ENCODE peak calls at places on chromosome 18, in seven cellular contexts. One of them, this sample, is unnamed.

GRCh38 chr18:45012286-45012685 is 331.6 kb downstream of the SETBP1 start:
- DNase-seq in mucosa of gallbladder: no peak
- DNase-seq in skeletal muscle cell: no peak
- DNase-seq in activated T-cell treated with anti-CD3 and anti-CD28 coated beads for 48 hours: no peak
- DNase-seq in sciatic nerve: no peak
- DNase-seq in uterus: no peak
- DNase-seq in lung: no peak
- DNase-seq in this sample: no peak

GRCh38 chr18:75167759-75168211 is 41.2 kb downstream of the PTGR3 start:
- DNase-seq in mucosa of gallbladder: no peak
- DNase-seq in skeletal muscle cell: no peak
- DNase-seq in activated T-cell treated with anti-CD3 and anti-CD28 coated beads for 48 hours: no peak
- DNase-seq in sciatic nerve: no peak
- DNase-seq in uterus: no peak
- DNase-seq in lung: no peak
- DNase-seq in this sample: no peak

GRCh38 chr18:74342416-74343043 is 26.9 kb downstream of the C18orf63 start:
- DNase-seq in mucosa of gallbladder: peak; percentile 54
- DNase-seq in skeletal muscle cell: peak; percentile 27
- DNase-seq in activated T-cell treated with anti-CD3 and anti-CD28 coated beads for 48 hours: no peak
- DNase-seq in sciatic nerve: no peak
- DNase-seq in uterus: peak; percentile 35
- DNase-seq in lung: no peak
- DNase-seq in this sample: no peak

GRCh38 chr18:37590346-37590745 is 24.7 kb upstream of the CELF4 start:
- DNase-seq in mucosa of gallbladder: no peak
- DNase-seq in skeletal muscle cell: no peak
- DNase-seq in activated T-cell treated with anti-CD3 and anti-CD28 coated beads for 48 hours: no peak
- DNase-seq in sciatic nerve: no peak
- DNase-seq in uterus: no peak
- DNase-seq in lung: no peak
- DNase-seq in this sample: no peak

GRCh38 chr18:52617931-52618330 is 277.9 kb downstream of the DCC start:
- DNase-seq in mucosa of gallbladder: no peak
- DNase-seq in skeletal muscle cell: no peak
- DNase-seq in activated T-cell treated with anti-CD3 and anti-CD28 coated beads for 48 hours: no peak
- DNase-seq in sciatic nerve: no peak
- DNase-seq in uterus: no peak
- DNase-seq in lung: no peak
- DNase-seq in this sample: no peak

GRCh38 chr18:30302181-30302580 is 740.4 kb downstream of the DSC3 start:
- DNase-seq in mucosa of gallbladder: no peak
- DNase-seq in skeletal muscle cell: no peak
- DNase-seq in activated T-cell treated with anti-CD3 and anti-CD28 coated beads for 48 hours: no peak
- DNase-seq in sciatic nerve: no peak
- DNase-seq in uterus: no peak
- DNase-seq in lung: no peak
- DNase-seq in this sample: no peak

GRCh38 chr18:13446024-13446423 is 227.5 kb downstream of the LDLRAD4 start:
- DNase-seq in mucosa of gallbladder: no peak
- DNase-seq in skeletal muscle cell: no peak
- DNase-seq in activated T-cell treated with anti-CD3 and anti-CD28 coated beads for 48 hours: no peak
- DNase-seq in sciatic nerve: no peak
- DNase-seq in uterus: no peak
- DNase-seq in lung: no peak
- DNase-seq in this sample: no peak

GRCh38 chr18:58044370-58045264 is 591 bp downstream of the NEDD4L start:
- DNase-seq in mucosa of gallbladder: peak; percentile 19
- DNase-seq in skeletal muscle cell: no peak
- DNase-seq in activated T-cell treated with anti-CD3 and anti-CD28 coated beads for 48 hours: peak; percentile 34
- DNase-seq in sciatic nerve: peak; percentile 70
- DNase-seq in uterus: peak; percentile 29
- DNase-seq in lung: peak; percentile 45
- DNase-seq in this sample: peak; percentile 35

GRCh38 chr18:78363556-78363955 is 616.1 kb upstream of the SALL3 start:
- DNase-seq in mucosa of gallbladder: no peak
- DNase-seq in skeletal muscle cell: no peak
- DNase-seq in activated T-cell treated with anti-CD3 and anti-CD28 coated beads for 48 hours: no peak
- DNase-seq in sciatic nerve: no peak
- DNase-seq in uterus: no peak
- DNase-seq in lung: no peak
- DNase-seq in this sample: no peak

GRCh38 chr18:49230331-49230730 is 230.1 kb downstream of the DYM start:
- DNase-seq in mucosa of gallbladder: no peak
- DNase-seq in skeletal muscle cell: no peak
- DNase-seq in activated T-cell treated with anti-CD3 and anti-CD28 coated beads for 48 hours: no peak
- DNase-seq in sciatic nerve: no peak
- DNase-seq in uterus: no peak
- DNase-seq in lung: no peak
- DNase-seq in this sample: no peak

GRCh38 chr18:57659463-57660102 is 37.9 kb upstream of the NARS1 start:
- DNase-seq in mucosa of gallbladder: no peak
- DNase-seq in skeletal muscle cell: no peak
- DNase-seq in activated T-cell treated with anti-CD3 and anti-CD28 coated beads for 48 hours: no peak
- DNase-seq in sciatic nerve: no peak
- DNase-seq in uterus: no peak
- DNase-seq in lung: no peak
- DNase-seq in this sample: no peak

GRCh38 chr18:36194719-36195315 is 7.5 kb downstream of the MOCOS start:
- DNase-seq in mucosa of gallbladder: no peak
- DNase-seq in skeletal muscle cell: no peak
- DNase-seq in activated T-cell treated with anti-CD3 and anti-CD28 coated beads for 48 hours: no peak
- DNase-seq in sciatic nerve: no peak
- DNase-seq in uterus: no peak
- DNase-seq in lung: no peak
- DNase-seq in this sample: no peak

GRCh38 chr18:44518091-44518490 is 162.6 kb upstream of the SETBP1 start:
- DNase-seq in mucosa of gallbladder: no peak
- DNase-seq in skeletal muscle cell: peak; percentile 31
- DNase-seq in activated T-cell treated with anti-CD3 and anti-CD28 coated beads for 48 hours: no peak
- DNase-seq in sciatic nerve: no peak
- DNase-seq in uterus: peak; percentile 30
- DNase-seq in lung: no peak
- DNase-seq in this sample: no peak

GRCh38 chr18:42706618-42707017 is 408.9 kb downstream of the RIT2 start:
- DNase-seq in mucosa of gallbladder: peak; percentile 29
- DNase-seq in skeletal muscle cell: no peak
- DNase-seq in activated T-cell treated with anti-CD3 and anti-CD28 coated beads for 48 hours: no peak
- DNase-seq in sciatic nerve: no peak
- DNase-seq in uterus: no peak
- DNase-seq in lung: no peak
- DNase-seq in this sample: no peak

GRCh38 chr18:63111549-63112402 is 207.8 kb downstream of the BCL2 start:
- DNase-seq in mucosa of gallbladder: peak; percentile 48
- DNase-seq in skeletal muscle cell: no peak
- DNase-seq in activated T-cell treated with anti-CD3 and anti-CD28 coated beads for 48 hours: no peak
- DNase-seq in sciatic nerve: no peak
- DNase-seq in uterus: no peak
- DNase-seq in lung: peak; percentile 61
- DNase-seq in this sample: no peak

GRCh38 chr18:62999921-63000320 is 284.6 kb downstream of the PHLPP1 start:
- DNase-seq in mucosa of gallbladder: peak; percentile 70
- DNase-seq in skeletal muscle cell: no peak
- DNase-seq in activated T-cell treated with anti-CD3 and anti-CD28 coated beads for 48 hours: no peak
- DNase-seq in sciatic nerve: no peak
- DNase-seq in uterus: no peak
- DNase-seq in lung: no peak
- DNase-seq in this sample: no peak

GRCh38 chr18:38481576-38481975 is 916.0 kb upstream of the CELF4 start:
- DNase-seq in mucosa of gallbladder: no peak
- DNase-seq in skeletal muscle cell: no peak
- DNase-seq in activated T-cell treated with anti-CD3 and anti-CD28 coated beads for 48 hours: no peak
- DNase-seq in sciatic nerve: no peak
- DNase-seq in uterus: no peak
- DNase-seq in lung: no peak
- DNase-seq in this sample: no peak

GRCh38 chr18:69689081-69689759 is 258.5 kb downstream of the CD226 start:
- DNase-seq in mucosa of gallbladder: no peak
- DNase-seq in skeletal muscle cell: no peak
- DNase-seq in activated T-cell treated with anti-CD3 and anti-CD28 coated beads for 48 hours: no peak
- DNase-seq in sciatic nerve: no peak
- DNase-seq in uterus: no peak
- DNase-seq in lung: no peak
- DNase-seq in this sample: no peak

GRCh38 chr18:58091099-58091611 is 47.1 kb downstream of the NEDD4L start:
- DNase-seq in mucosa of gallbladder: peak; percentile 63
- DNase-seq in skeletal muscle cell: no peak
- DNase-seq in activated T-cell treated with anti-CD3 and anti-CD28 coated beads for 48 hours: no peak
- DNase-seq in sciatic nerve: no peak
- DNase-seq in uterus: no peak
- DNase-seq in lung: peak; percentile 63
- DNase-seq in this sample: no peak

This sample was measured in stimulated activated CD4-positive, alpha-beta T cell treated with anti-CD3 and anti-CD28 coated beads, Interleukin-12 subunit alpha, Interleukin-12 subunit beta, amount 100 ng/mL, for 48 hours.